ENCODE peak calls at places on chromosomes 13 and 19, in nine cellular contexts. One of them, this sample, is unnamed.

GRCh38 chr19:42143341-42144234 is 11.3 kb upstream of the POU2F2 start:
- DNase-seq in pons: no peak
- DNase-seq in NCI-H1092: no peak
- DNase-seq in astrocyte of the spinal cord: peak; percentile 26
- DNase-seq in kidney glomerular epithelial cell: peak; percentile 5
- DNase-seq in M059J: peak; percentile 31
- DNase-seq in colonic mucosa: no peak
- DNase-seq in ELR: peak; percentile 40
- DNase-seq in stimulated activated CD4-positive, alpha-beta T cell treated with anti-CD3 and anti-CD28 coated beads, Interleukin-1b, Interleukin-23, amount 100 ng/mL, for 48 hours: no peak
- DNase-seq in this sample: peak; percentile 13

GRCh38 chr19:10214784-10215183 is 16.3 kb downstream of the S1PR2 start:
- DNase-seq in kidney glomerular epithelial cell: no peak
- DNase-seq in M059J: peak; percentile 71
- DNase-seq in colonic mucosa: no peak
- DNase-seq in ELR: peak; percentile 66
- DNase-seq in pons: no peak
- DNase-seq in NCI-H1092: no peak
- DNase-seq in astrocyte of the spinal cord: peak; percentile 16
- DNase-seq in stimulated activated CD4-positive, alpha-beta T cell treated with anti-CD3 and anti-CD28 coated beads, Interleukin-1b, Interleukin-23, amount 100 ng/mL, for 48 hours: no peak
- DNase-seq in this sample: peak; percentile 42

GRCh38 chr19:38676878-38677646 is 29.6 kb downstream of the ACTN4 start:
- DNase-seq in ELR: no peak
- DNase-seq in stimulated activated CD4-positive, alpha-beta T cell treated with anti-CD3 and anti-CD28 coated beads, Interleukin-1b, Interleukin-23, amount 100 ng/mL, for 48 hours: no peak
- DNase-seq in colonic mucosa: no peak
- DNase-seq in NCI-H1092: no peak
- DNase-seq in kidney glomerular epithelial cell: no peak
- DNase-seq in pons: no peak
- DNase-seq in M059J: no peak
- DNase-seq in astrocyte of the spinal cord: no peak
- DNase-seq in this sample: no peak

GRCh38 chr19:46863818-46864629 is 3.2 kb downstream of the ARHGAP35 start:
- DNase-seq in M059J: peak; percentile 98
- DNase-seq in NCI-H1092: no peak
- DNase-seq in pons: no peak
- DNase-seq in stimulated activated CD4-positive, alpha-beta T cell treated with anti-CD3 and anti-CD28 coated beads, Interleukin-1b, Interleukin-23, amount 100 ng/mL, for 48 hours: no peak
- DNase-seq in ELR: peak; percentile 64
- DNase-seq in colonic mucosa: no peak
- DNase-seq in kidney glomerular epithelial cell: peak; percentile 42
- DNase-seq in astrocyte of the spinal cord: peak; percentile 59
- DNase-seq in this sample: peak; percentile 46

GRCh38 chr13:45316996-45317395 is 24.0 kb downstream of the TPT1 start:
- DNase-seq in stimulated activated CD4-positive, alpha-beta T cell treated with anti-CD3 and anti-CD28 coated beads, Interleukin-1b, Interleukin-23, amount 100 ng/mL, for 48 hours: no peak
- DNase-seq in kidney glomerular epithelial cell: no peak
- DNase-seq in colonic mucosa: no peak
- DNase-seq in M059J: no peak
- DNase-seq in NCI-H1092: no peak
- DNase-seq in pons: no peak
- DNase-seq in ELR: no peak
- DNase-seq in astrocyte of the spinal cord: no peak
- DNase-seq in this sample: no peak

GRCh38 chr13:76936736-76937135 is 11.6 kb upstream of the ACOD1 start:
- DNase-seq in stimulated activated CD4-positive, alpha-beta T cell treated with anti-CD3 and anti-CD28 coated beads, Interleukin-1b, Interleukin-23, amount 100 ng/mL, for 48 hours: no peak
- DNase-seq in M059J: peak; percentile 6
- DNase-seq in ELR: peak; percentile 27
- DNase-seq in NCI-H1092: no peak
- DNase-seq in astrocyte of the spinal cord: no peak
- DNase-seq in pons: no peak
- DNase-seq in colonic mucosa: no peak
- DNase-seq in kidney glomerular epithelial cell: no peak
- DNase-seq in this sample: no peak

GRCh38 chr13:88617176-88617575 is 946.0 kb downstream of the SLITRK5 start:
- DNase-seq in kidney glomerular epithelial cell: no peak
- DNase-seq in M059J: no peak
- DNase-seq in astrocyte of the spinal cord: no peak
- DNase-seq in ELR: no peak
- DNase-seq in stimulated activated CD4-positive, alpha-beta T cell treated with anti-CD3 and anti-CD28 coated beads, Interleukin-1b, Interleukin-23, amount 100 ng/mL, for 48 hours: no peak
- DNase-seq in NCI-H1092: no peak
- DNase-seq in colonic mucosa: no peak
- DNase-seq in pons: no peak
- DNase-seq in this sample: no peak

GRCh38 chr13:30734434-30734833 is 909 bp upstream of the ALOX5AP start:
- DNase-seq in colonic mucosa: no peak
- DNase-seq in astrocyte of the spinal cord: peak; percentile 64
- DNase-seq in stimulated activated CD4-positive, alpha-beta T cell treated with anti-CD3 and anti-CD28 coated beads, Interleukin-1b, Interleukin-23, amount 100 ng/mL, for 48 hours: no peak
- DNase-seq in NCI-H1092: no peak
- DNase-seq in pons: no peak
- DNase-seq in M059J: peak; percentile 58
- DNase-seq in ELR: peak; percentile 85
- DNase-seq in kidney glomerular epithelial cell: peak; percentile 88
- DNase-seq in this sample: peak; percentile 95

GRCh38 chr19:38196245-38196837 is 27.7 kb downstream of the DPF1 start:
- DNase-seq in NCI-H1092: no peak
- DNase-seq in astrocyte of the spinal cord: no peak
- DNase-seq in pons: no peak
- DNase-seq in M059J: no peak
- DNase-seq in stimulated activated CD4-positive, alpha-beta T cell treated with anti-CD3 and anti-CD28 coated beads, Interleukin-1b, Interleukin-23, amount 100 ng/mL, for 48 hours: no peak
- DNase-seq in ELR: no peak
- DNase-seq in kidney glomerular epithelial cell: no peak
- DNase-seq in colonic mucosa: no peak
- DNase-seq in this sample: no peak

GRCh38 chr13:64680739-64681138 is 2549.4 kb downstream of the PCDH9 start:
- DNase-seq in M059J: no peak
- DNase-seq in pons: no peak
- DNase-seq in ELR: no peak
- DNase-seq in astrocyte of the spinal cord: no peak
- DNase-seq in NCI-H1092: no peak
- DNase-seq in colonic mucosa: no peak
- DNase-seq in kidney glomerular epithelial cell: no peak
- DNase-seq in stimulated activated CD4-positive, alpha-beta T cell treated with anti-CD3 and anti-CD28 coated beads, Interleukin-1b, Interleukin-23, amount 100 ng/mL, for 48 hours: no peak
- DNase-seq in this sample: no peak

GRCh38 chr13:99606322-99607089 is 105.2 kb downstream of the TM9SF2 start:
- DNase-seq in stimulated activated CD4-positive, alpha-beta T cell treated with anti-CD3 and anti-CD28 coated beads, Interleukin-1b, Interleukin-23, amount 100 ng/mL, for 48 hours: peak; percentile 88
- DNase-seq in ELR: peak; percentile 81
- DNase-seq in colonic mucosa: peak; percentile 96
- DNase-seq in NCI-H1092: peak; percentile 88
- DNase-seq in kidney glomerular epithelial cell: peak; percentile 53
- DNase-seq in pons: peak; percentile 85
- DNase-seq in astrocyte of the spinal cord: peak; percentile 82
- DNase-seq in M059J: peak; percentile 65
- DNase-seq in this sample: peak; percentile 88

GRCh38 chr13:39929583-39929982 is 274.1 kb downstream of the COG6 start:
- DNase-seq in astrocyte of the spinal cord: no peak
- DNase-seq in ELR: no peak
- DNase-seq in M059J: no peak
- DNase-seq in pons: no peak
- DNase-seq in stimulated activated CD4-positive, alpha-beta T cell treated with anti-CD3 and anti-CD28 coated beads, Interleukin-1b, Interleukin-23, amount 100 ng/mL, for 48 hours: no peak
- DNase-seq in colonic mucosa: no peak
- DNase-seq in NCI-H1092: no peak
- DNase-seq in kidney glomerular epithelial cell: no peak
- DNase-seq in this sample: no peak

GRCh38 chr13:47114030-47114429 is 217.2 kb upstream of the HTR2A start:
- DNase-seq in ELR: peak; percentile 92
- DNase-seq in pons: no peak
- DNase-seq in colonic mucosa: no peak
- DNase-seq in NCI-H1092: no peak
- DNase-seq in kidney glomerular epithelial cell: peak; percentile 48
- DNase-seq in M059J: peak; percentile 59
- DNase-seq in astrocyte of the spinal cord: peak; percentile 72
- DNase-seq in stimulated activated CD4-positive, alpha-beta T cell treated with anti-CD3 and anti-CD28 coated beads, Interleukin-1b, Interleukin-23, amount 100 ng/mL, for 48 hours: no peak
- DNase-seq in this sample: peak; percentile 88

GRCh38 chr19:46529622-46530451 is 34.2 kb upstream of the PNMA8B start:
- DNase-seq in NCI-H1092: no peak
- DNase-seq in colonic mucosa: peak; percentile 69
- DNase-seq in ELR: peak; percentile 60
- DNase-seq in kidney glomerular epithelial cell: peak; percentile 31
- DNase-seq in M059J: peak; percentile 77
- DNase-seq in stimulated activated CD4-positive, alpha-beta T cell treated with anti-CD3 and anti-CD28 coated beads, Interleukin-1b, Interleukin-23, amount 100 ng/mL, for 48 hours: peak; percentile 68
- DNase-seq in pons: peak; percentile 68
- DNase-seq in astrocyte of the spinal cord: peak; percentile 57
- DNase-seq in this sample: peak; percentile 91

This sample was measured in kidney tubule cell.